ENCODE peak calls at places on chromosomes 2 and 18, in six cellular contexts. A is neuronal stem cell; Q is DMS 273 treated with DMSO at 0.1 percent for 48 hours; I is fibroblast of pulmonary artery; F is activated effector memory CD4-positive, alpha-beta T cell treated with anti-CD3 and anti-CD28 coated beads, Interleukin-2, amount 50 U/mL, for 16 hours; C is HEK293T. B is an unnamed sample.

GRCh38 chr2:167832840-167833239 is 414.6 kb downstream of the STK39 start:
- DNase-seq in Q (no peak), I (no peak), A (no peak), F (no peak), C (no peak), B (no peak)

GRCh38 chr18:47752796-47753645 is 177.4 kb downstream of the SMAD2 start:
- DNase-seq in C (no peak), F (no peak), I (no peak), Q (no peak), A (no peak), B (no peak)

GRCh38 chr18:57664600-57665165 is 43.0 kb upstream of the NARS1 start:
- DNase-seq in Q (no peak), I (no peak), A (no peak), C (no peak), F (no peak), B (no peak)

GRCh38 chr2:112814278-112814677 is 22.3 kb downstream of the IL1B start:
- DNase-seq in I (peak), F (no peak), C (no peak), Q (no peak), A (no peak), B (no peak)

GRCh38 chr2:43070676-43071491 is 155.5 kb downstream of the ZFP36L2 start:
- DNase-seq in A (no peak), C (no peak), Q (no peak), F (no peak), I (no peak), B (peak)

GRCh38 chr2:18500333-18500732 is 60.1 kb downstream of the RDH14 start:
- DNase-seq in Q (no peak), I (peak), A (no peak), C (no peak), F (no peak), B (no peak)

GRCh38 chr18:50142441-50143120 is 52.4 kb downstream of the MYO5B start:
- DNase-seq in A (no peak), F (no peak), C (no peak), I (no peak), Q (no peak), B (no peak)

GRCh38 chr2:123596649-123597048 is 428.4 kb upstream of the CNTNAP5 start:
- DNase-seq in F (no peak), I (no peak), C (no peak), Q (no peak), A (no peak), B (no peak)

GRCh38 chr2:133362061-133362476 is 206.2 kb downstream of the NCKAP5 start:
- DNase-seq in C (peak), I (peak), A (no peak), F (no peak), Q (peak), B (no peak)

GRCh38 chr2:221562226-221562625 is 9.9 kb downstream of the EPHA4 start:
- DNase-seq in C (no peak), I (no peak), Q (no peak), F (no peak), A (no peak), B (no peak)

GRCh38 chr2:9310390-9310789 is 103.8 kb downstream of the ASAP2 start:
- DNase-seq in C (no peak), F (no peak), A (no peak), Q (no peak), I (peak), B (no peak)

GRCh38 chr2:206798009-206798408 is 32.6 kb downstream of the FASTKD2 start:
- DNase-seq in Q (no peak), I (peak), A (no peak), F (no peak), C (no peak), B (no peak)

GRCh38 chr2:42010743-42011298 is 37.0 kb upstream of the PKDCC start:
- DNase-seq in F (no peak), C (no peak), I (peak), Q (no peak), A (no peak), B (no peak)

GRCh38 chr2:105739408-105739807 is 5.3 kb upstream of the NCK2 start:
- DNase-seq in Q (no peak), I (no peak), C (no peak), F (peak), A (no peak), B (no peak)